ENCODE peak calls at places on chromosomes 5 and 9, in eight cellular contexts. One of them, this sample, is unnamed.

GRCh38 chr5:179832039-179832745 is 11.5 kb downstream of the SQSTM1 start:
- DNase-seq in IMR-90: no peak
- DNase-seq in adrenal gland: no peak
- DNase-seq in PC-3: no peak
- DNase-seq in kidney epithelial cell: no peak
- DNase-seq in heart right ventricle: no peak
- DNase-seq in ovary: no peak
- DNase-seq in A549: no peak
- DNase-seq in this sample: no peak

GRCh38 chr9:113609562-113610318 is 146.2 kb downstream of the RGS3 start:
- DNase-seq in IMR-90: peak; percentile 60
- DNase-seq in adrenal gland: peak; percentile 97
- DNase-seq in PC-3: no peak
- DNase-seq in kidney epithelial cell: no peak
- DNase-seq in heart right ventricle: peak; percentile 89
- DNase-seq in ovary: peak; percentile 98
- DNase-seq in A549: no peak
- DNase-seq in this sample: peak; percentile 72

GRCh38 chr9:101582593-101582992 is 12.2 kb downstream of the PPP3R2 start:
- DNase-seq in IMR-90: peak; percentile 90
- DNase-seq in adrenal gland: no peak
- DNase-seq in PC-3: peak; percentile 39
- DNase-seq in kidney epithelial cell: no peak
- DNase-seq in heart right ventricle: no peak
- DNase-seq in ovary: no peak
- DNase-seq in A549: no peak
- DNase-seq in this sample: peak; percentile 17

GRCh38 chr5:154697335-154697734 is 57.8 kb upstream of the LARP1 start:
- DNase-seq in IMR-90: peak; percentile 66
- DNase-seq in adrenal gland: no peak
- DNase-seq in PC-3: peak; percentile 13
- DNase-seq in kidney epithelial cell: no peak
- DNase-seq in heart right ventricle: no peak
- DNase-seq in ovary: no peak
- DNase-seq in A549: no peak
- DNase-seq in this sample: no peak

GRCh38 chr5:176185133-176185733 is 53.0 kb upstream of the SIMC1 start:
- DNase-seq in IMR-90: peak; percentile 31
- DNase-seq in adrenal gland: no peak
- DNase-seq in PC-3: no peak
- DNase-seq in kidney epithelial cell: no peak
- DNase-seq in heart right ventricle: no peak
- DNase-seq in ovary: peak; percentile 60
- DNase-seq in A549: no peak
- DNase-seq in this sample: no peak

GRCh38 chr9:98775831-98776441 is 20.4 kb downstream of the ANKS6 start:
- DNase-seq in IMR-90: peak; percentile 79
- DNase-seq in adrenal gland: no peak
- DNase-seq in PC-3: peak; percentile 64
- DNase-seq in kidney epithelial cell: no peak
- DNase-seq in heart right ventricle: no peak
- DNase-seq in ovary: no peak
- DNase-seq in A549: peak; percentile 80
- DNase-seq in this sample: peak; percentile 76

GRCh38 chr5:95446009-95446408 is 54.8 kb downstream of the FAM81B start:
- DNase-seq in IMR-90: peak; percentile 40
- DNase-seq in adrenal gland: no peak
- DNase-seq in PC-3: peak; percentile 86
- DNase-seq in kidney epithelial cell: peak; percentile 71
- DNase-seq in heart right ventricle: no peak
- DNase-seq in ovary: no peak
- DNase-seq in A549: no peak
- DNase-seq in this sample: peak; percentile 66

GRCh38 chr9:133888048-133888778 is 103.9 kb downstream of the VAV2 start:
- DNase-seq in IMR-90: no peak
- DNase-seq in adrenal gland: no peak
- DNase-seq in PC-3: no peak
- DNase-seq in kidney epithelial cell: no peak
- DNase-seq in heart right ventricle: no peak
- DNase-seq in ovary: no peak
- DNase-seq in A549: no peak
- DNase-seq in this sample: no peak

GRCh38 chr9:118928723-118929122 is 440.5 kb downstream of the BRINP1 start:
- DNase-seq in IMR-90: no peak
- DNase-seq in adrenal gland: no peak
- DNase-seq in PC-3: no peak
- DNase-seq in kidney epithelial cell: no peak
- DNase-seq in heart right ventricle: no peak
- DNase-seq in ovary: no peak
- DNase-seq in A549: no peak
- DNase-seq in this sample: no peak

GRCh38 chr5:10600629-10601245 is 36.9 kb downstream of the ANKRD33B start:
- DNase-seq in IMR-90: no peak
- DNase-seq in adrenal gland: no peak
- DNase-seq in PC-3: peak; percentile 78
- DNase-seq in kidney epithelial cell: no peak
- DNase-seq in heart right ventricle: no peak
- DNase-seq in ovary: no peak
- DNase-seq in A549: no peak
- DNase-seq in this sample: no peak

GRCh38 chr5:77798448-77798847 is 22.3 kb upstream of the TBCA start:
- DNase-seq in IMR-90: no peak
- DNase-seq in adrenal gland: no peak
- DNase-seq in PC-3: no peak
- DNase-seq in kidney epithelial cell: no peak
- DNase-seq in heart right ventricle: no peak
- DNase-seq in ovary: no peak
- DNase-seq in A549: no peak
- DNase-seq in this sample: no peak

GRCh38 chr5:140041492-140042421 is 1.3 kb downstream of the NRG2 start:
- DNase-seq in IMR-90: peak; percentile 12
- DNase-seq in adrenal gland: peak; percentile 91
- DNase-seq in PC-3: peak; percentile 87
- DNase-seq in kidney epithelial cell: no peak
- DNase-seq in heart right ventricle: peak; percentile 57
- DNase-seq in ovary: peak; percentile 74
- DNase-seq in A549: peak; percentile 47
- DNase-seq in this sample: peak; percentile 48

GRCh38 chr5:59390074-59390659 is 503.4 kb downstream of the PDE4D start:
- DNase-seq in IMR-90: peak; percentile 20
- DNase-seq in adrenal gland: no peak
- DNase-seq in PC-3: no peak
- DNase-seq in kidney epithelial cell: no peak
- DNase-seq in heart right ventricle: no peak
- DNase-seq in ovary: no peak
- DNase-seq in A549: no peak
- DNase-seq in this sample: peak; percentile 46

GRCh38 chr5:181188700-181189362 is 16.2 kb downstream of the TRIM7 start:
- DNase-seq in IMR-90: peak; percentile 66
- DNase-seq in adrenal gland: peak; percentile 63
- DNase-seq in PC-3: peak; percentile 93
- DNase-seq in kidney epithelial cell: no peak
- DNase-seq in heart right ventricle: peak; percentile 48
- DNase-seq in ovary: peak; percentile 80
- DNase-seq in A549: no peak
- DNase-seq in this sample: peak; percentile 82

GRCh38 chr5:154190652-154191304 is at the start of gene GALNT10:
- DNase-seq in IMR-90: peak; percentile 66
- DNase-seq in adrenal gland: peak; percentile 43
- DNase-seq in PC-3: peak; percentile 59
- DNase-seq in kidney epithelial cell: no peak
- DNase-seq in heart right ventricle: peak; percentile 76
- DNase-seq in ovary: peak; percentile 75
- DNase-seq in A549: peak; percentile 59
- DNase-seq in this sample: peak; percentile 58

GRCh38 chr9:75615284-75615683 is 275.2 kb upstream of the PCSK5 start:
- DNase-seq in IMR-90: no peak
- DNase-seq in adrenal gland: no peak
- DNase-seq in PC-3: no peak
- DNase-seq in kidney epithelial cell: no peak
- DNase-seq in heart right ventricle: no peak
- DNase-seq in ovary: no peak
- DNase-seq in A549: no peak
- DNase-seq in this sample: no peak

DNA sequence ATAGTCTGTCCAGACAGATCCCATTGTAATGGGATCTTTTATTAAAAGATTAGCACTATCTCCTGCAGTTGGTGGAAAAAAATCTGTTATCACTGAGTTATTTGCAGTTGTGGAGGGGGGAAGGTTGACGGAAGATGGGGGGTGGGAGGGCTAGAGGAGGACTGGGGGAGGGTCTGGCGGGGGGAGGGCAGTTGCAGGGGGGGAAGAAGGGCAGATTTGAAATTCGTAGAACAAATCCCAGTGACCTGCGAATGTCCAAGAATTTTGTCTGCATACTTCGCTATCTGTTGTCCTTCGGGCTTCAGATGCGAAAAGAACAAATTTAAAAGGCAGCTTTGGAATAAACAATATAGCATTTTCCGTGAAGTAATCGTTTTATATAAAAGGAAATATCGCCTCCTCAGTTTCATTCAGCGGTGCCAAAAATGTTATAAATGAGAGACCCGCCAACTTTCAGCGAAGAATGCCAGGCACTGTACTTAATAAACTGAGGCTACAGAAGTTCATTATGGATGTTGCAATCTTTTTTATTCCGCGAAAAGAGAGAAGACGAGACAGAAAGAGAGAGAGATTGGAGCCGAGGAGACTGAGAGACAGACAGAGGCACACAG is 1.3 kb upstream of the FST start:
- DNase-seq in IMR-90: peak; percentile 48
- DNase-seq in adrenal gland: no peak
- DNase-seq in PC-3: no peak
- DNase-seq in kidney epithelial cell: no peak
- DNase-seq in heart right ventricle: no peak
- DNase-seq in ovary: no peak
- DNase-seq in A549: no peak
- DNase-seq in this sample: peak; percentile 60
- H3K4me3 ChIP-seq in IMR-90: peak overlapping the region; percentile 100
- H3K4me3 ChIP-seq in adrenal gland: no peak overlapping the region
- H3K4me3 ChIP-seq in PC-3: peak overlapping the region; percentile 97
- H3K4me3 ChIP-seq in kidney epithelial cell: peak overlapping the region; percentile 51
- H3K4me3 ChIP-seq in heart right ventricle: peak overlapping the region; percentile 81
- H3K4me3 ChIP-seq in ovary: peak overlapping the region; percentile 53
- H3K4me3 ChIP-seq in A549: peak overlapping the region; percentile 61
- H3K4me3 ChIP-seq in this sample: peak overlapping the region; percentile 99

DNA sequence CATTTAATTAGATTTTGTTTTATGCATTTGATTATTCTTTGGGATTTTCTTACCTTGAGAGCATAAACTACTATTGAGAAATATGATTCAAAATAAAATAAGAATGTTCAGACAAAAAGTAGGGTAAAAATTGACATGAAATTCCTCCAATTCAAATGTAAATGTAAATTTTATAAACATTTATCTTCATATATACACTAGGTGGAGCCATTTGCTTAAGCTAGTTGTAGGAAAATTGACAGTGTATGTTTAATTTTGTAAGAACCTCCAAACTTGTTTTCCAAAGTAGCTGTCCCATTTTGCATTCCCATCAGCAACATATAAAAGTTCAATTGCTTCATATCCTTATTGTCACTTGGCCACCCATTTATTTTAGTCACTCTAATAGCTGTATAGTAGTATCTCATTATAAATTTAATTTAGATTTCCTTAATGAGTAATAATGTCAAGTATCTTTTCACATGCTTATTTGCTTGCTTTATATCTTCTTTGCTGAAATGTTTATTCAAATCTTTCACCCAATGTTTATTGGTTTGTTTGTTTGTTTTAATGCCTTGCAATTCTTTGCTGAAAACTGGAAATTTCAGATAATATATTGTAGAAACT is 37.6 kb upstream of the SLCO6A1 start:
- DNase-seq in IMR-90: peak; percentile 22
- DNase-seq in adrenal gland: no peak
- DNase-seq in PC-3: peak; percentile 63
- DNase-seq in kidney epithelial cell: peak; percentile 12
- DNase-seq in heart right ventricle: no peak
- DNase-seq in ovary: no peak
- DNase-seq in A549: no peak
- DNase-seq in this sample: peak; percentile 42
- TF ChIP-seq CTCF in IMR-90: peak; percentile 45
- TF ChIP-seq CTCF in adrenal gland: no peak
- TF ChIP-seq CTCF in PC-3: peak; percentile 79
- TF ChIP-seq CTCF in kidney epithelial cell: no peak
- TF ChIP-seq CTCF in heart right ventricle: peak; percentile 41
- TF ChIP-seq CTCF in ovary: no peak
- TF ChIP-seq CTCF in A549: peak; percentile 52
- TF ChIP-seq CTCF in this sample: peak; percentile 47

GRCh38 chr9:71764438-71764837 is 3.9 kb downstream of the CEMIP2 start:
- DNase-seq in IMR-90: no peak
- DNase-seq in adrenal gland: no peak
- DNase-seq in PC-3: no peak
- DNase-seq in kidney epithelial cell: no peak
- DNase-seq in heart right ventricle: no peak
- DNase-seq in ovary: no peak
- DNase-seq in A549: no peak
- DNase-seq in this sample: no peak
- H3K4me3 ChIP-seq in IMR-90: no peak overlapping the region
- H3K4me3 ChIP-seq in adrenal gland: no peak overlapping the region
- H3K4me3 ChIP-seq in PC-3: peak overlapping the region; percentile 4
- H3K4me3 ChIP-seq in kidney epithelial cell: no peak overlapping the region
- H3K4me3 ChIP-seq in heart right ventricle: no peak overlapping the region
- H3K4me3 ChIP-seq in ovary: no peak overlapping the region
- H3K4me3 ChIP-seq in A549: peak overlapping the region; percentile 94
- H3K4me3 ChIP-seq in this sample: no peak overlapping the region

GRCh38 chr9:90057361-90057760 is 452.5 kb downstream of the GADD45G start:
- DNase-seq in IMR-90: no peak
- DNase-seq in adrenal gland: no peak
- DNase-seq in PC-3: no peak
- DNase-seq in kidney epithelial cell: no peak
- DNase-seq in heart right ventricle: no peak
- DNase-seq in ovary: no peak
- DNase-seq in A549: no peak
- DNase-seq in this sample: no peak

GRCh38 chr9:90055226-90055625 is 450.4 kb downstream of the GADD45G start:
- DNase-seq in IMR-90: no peak
- DNase-seq in adrenal gland: no peak
- DNase-seq in PC-3: no peak
- DNase-seq in kidney epithelial cell: no peak
- DNase-seq in heart right ventricle: no peak
- DNase-seq in ovary: no peak
- DNase-seq in A549: no peak
- DNase-seq in this sample: no peak

GRCh38 chr9:90047828-90048227 is 443.0 kb downstream of the GADD45G start:
- DNase-seq in IMR-90: no peak
- DNase-seq in adrenal gland: no peak
- DNase-seq in PC-3: no peak
- DNase-seq in kidney epithelial cell: no peak
- DNase-seq in heart right ventricle: no peak
- DNase-seq in ovary: no peak
- DNase-seq in A549: no peak
- DNase-seq in this sample: no peak

GRCh38 chr9:90054810-90055209 is 450.0 kb downstream of the GADD45G start:
- DNase-seq in IMR-90: no peak
- DNase-seq in adrenal gland: no peak
- DNase-seq in PC-3: no peak
- DNase-seq in kidney epithelial cell: no peak
- DNase-seq in heart right ventricle: no peak
- DNase-seq in ovary: no peak
- DNase-seq in A549: no peak
- DNase-seq in this sample: no peak

DNA sequence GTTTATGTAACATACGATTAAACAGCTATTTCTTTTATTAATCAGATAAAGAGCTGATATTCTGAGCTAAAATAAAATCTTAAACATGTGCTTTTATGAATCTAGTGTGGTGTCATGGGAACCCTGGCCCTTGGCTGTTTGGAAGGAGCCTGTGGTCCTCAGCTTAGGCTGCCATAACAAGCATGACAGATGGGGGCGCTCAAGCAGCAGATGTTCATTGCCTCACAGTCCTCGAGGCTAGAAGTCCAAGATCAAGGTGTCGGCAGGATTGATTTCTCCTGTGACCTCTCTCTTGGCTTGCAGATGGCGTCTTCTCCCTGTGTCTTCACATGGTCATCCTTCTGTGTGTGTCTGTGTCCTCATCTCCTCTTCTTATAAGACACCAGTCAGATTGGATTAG is 448.2 kb downstream of the GADD45G start:
- DNase-seq in IMR-90: no peak
- DNase-seq in adrenal gland: no peak
- DNase-seq in PC-3: peak; percentile 9
- DNase-seq in kidney epithelial cell: no peak
- DNase-seq in heart right ventricle: no peak
- DNase-seq in ovary: no peak
- DNase-seq in A549: no peak
- DNase-seq in this sample: no peak
- TF ChIP-seq CTCF in IMR-90: no peak
- TF ChIP-seq CTCF in adrenal gland: no peak
- TF ChIP-seq CTCF in PC-3: no peak
- TF ChIP-seq CTCF in kidney epithelial cell: peak; percentile 28
- TF ChIP-seq CTCF in heart right ventricle: no peak
- TF ChIP-seq CTCF in ovary: no peak
- TF ChIP-seq CTCF in A549: no peak
- TF ChIP-seq CTCF in this sample: no peak

This sample was measured in fibroblast of the aortic adventitia.